ENCODE peak calls at places on chromosomes 6 and 20, in seven cellular contexts. One of them, this sample, is unnamed.

GRCh38 chr6:140344149-140344913 is 969.9 kb upstream of the CITED2 start:
- DNase-seq in OCI-LY7: no peak
- DNase-seq in AG08395: peak
- DNase-seq in activated CD8-positive, alpha-beta memory T cell treated with anti-CD3 and anti-CD28 coated beads for 1 hour: no peak
- DNase-seq in T-helper 2 cell: no peak
- DNase-seq in mesendoderm: peak
- DNase-seq in CD8-positive, alpha-beta memory T cell: no peak
- DNase-seq in this sample: peak

GRCh38 chr20:37911838-37912273 is 8.9 kb downstream of the VSTM2L start:
- DNase-seq in OCI-LY7: no peak
- DNase-seq in AG08395: peak
- DNase-seq in activated CD8-positive, alpha-beta memory T cell treated with anti-CD3 and anti-CD28 coated beads for 1 hour: no peak
- DNase-seq in T-helper 2 cell: no peak
- DNase-seq in mesendoderm: peak
- DNase-seq in CD8-positive, alpha-beta memory T cell: no peak
- DNase-seq in this sample: peak

GRCh38 chr6:143575440-143575839 is 63.9 kb upstream of the FUCA2 start:
- DNase-seq in OCI-LY7: peak
- DNase-seq in AG08395: peak
- DNase-seq in activated CD8-positive, alpha-beta memory T cell treated with anti-CD3 and anti-CD28 coated beads for 1 hour: no peak
- DNase-seq in T-helper 2 cell: peak
- DNase-seq in mesendoderm: peak
- DNase-seq in CD8-positive, alpha-beta memory T cell: peak
- DNase-seq in this sample: peak

GRCh38 chr6:10033223-10033829 is 381.5 kb downstream of the TFAP2A start:
- DNase-seq in OCI-LY7: no peak
- DNase-seq in AG08395: no peak
- DNase-seq in activated CD8-positive, alpha-beta memory T cell treated with anti-CD3 and anti-CD28 coated beads for 1 hour: no peak
- DNase-seq in T-helper 2 cell: no peak
- DNase-seq in mesendoderm: peak
- DNase-seq in CD8-positive, alpha-beta memory T cell: no peak
- DNase-seq in this sample: no peak

GRCh38 chr6:81766482-81767069 is 14.1 kb upstream of the TENT5A start:
- DNase-seq in OCI-LY7: no peak
- DNase-seq in AG08395: peak
- DNase-seq in activated CD8-positive, alpha-beta memory T cell treated with anti-CD3 and anti-CD28 coated beads for 1 hour: no peak
- DNase-seq in T-helper 2 cell: no peak
- DNase-seq in mesendoderm: peak
- DNase-seq in CD8-positive, alpha-beta memory T cell: no peak
- DNase-seq in this sample: peak

GRCh38 chr6:164035912-164036485 is 621.5 kb downstream of the QKI start:
- DNase-seq in OCI-LY7: no peak
- DNase-seq in AG08395: no peak
- DNase-seq in activated CD8-positive, alpha-beta memory T cell treated with anti-CD3 and anti-CD28 coated beads for 1 hour: no peak
- DNase-seq in T-helper 2 cell: no peak
- DNase-seq in mesendoderm: no peak
- DNase-seq in CD8-positive, alpha-beta memory T cell: no peak
- DNase-seq in this sample: no peak

GRCh38 chr6:6665505-6665904 is 77.0 kb downstream of the LY86 start:
- DNase-seq in OCI-LY7: no peak
- DNase-seq in AG08395: no peak
- DNase-seq in activated CD8-positive, alpha-beta memory T cell treated with anti-CD3 and anti-CD28 coated beads for 1 hour: no peak
- DNase-seq in T-helper 2 cell: no peak
- DNase-seq in mesendoderm: no peak
- DNase-seq in CD8-positive, alpha-beta memory T cell: no peak
- DNase-seq in this sample: no peak

GRCh38 chr6:26335631-26336323 is 29.2 kb upstream of the BTN3A2 start:
- DNase-seq in OCI-LY7: no peak
- DNase-seq in AG08395: no peak
- DNase-seq in activated CD8-positive, alpha-beta memory T cell treated with anti-CD3 and anti-CD28 coated beads for 1 hour: no peak
- DNase-seq in T-helper 2 cell: no peak
- DNase-seq in mesendoderm: no peak
- DNase-seq in CD8-positive, alpha-beta memory T cell: no peak
- DNase-seq in this sample: no peak

This sample was measured in GM04504.